ENCODE peak calls at places on chromosomes 13 and 19, in eight cellular contexts. One of them, this sample, is unnamed.

GRCh38 chr13:71240906-71241305 is 626.1 kb downstream of the DACH1 start:
- DNase-seq in kidney glomerular epithelial cell: no peak
- DNase-seq in aorta: no peak
- DNase-seq in H4: peak; percentile 11
- DNase-seq in T-cell: no peak
- DNase-seq in stimulated activated CD4-positive, alpha-beta T cell treated with anti-CD3 and anti-CD28 coated beads, Interleukin-4, amount 100 ng/mL, for 1 hour: no peak
- DNase-seq in DMS 273 treated with DMSO at 0.1 percent for 48 hours: no peak
- DNase-seq in pancreas: no peak
- DNase-seq in this sample: peak; percentile 6

GRCh38 chr19:50447750-50448149 is 15.1 kb downstream of the MYBPC2 start:
- DNase-seq in stimulated activated CD4-positive, alpha-beta T cell treated with anti-CD3 and anti-CD28 coated beads, Interleukin-4, amount 100 ng/mL, for 1 hour: no peak
- DNase-seq in kidney glomerular epithelial cell: no peak
- DNase-seq in T-cell: no peak
- DNase-seq in H4: no peak
- DNase-seq in pancreas: no peak
- DNase-seq in aorta: no peak
- DNase-seq in DMS 273 treated with DMSO at 0.1 percent for 48 hours: no peak
- DNase-seq in this sample: no peak

GRCh38 chr13:107518780-107519179 is 696.6 kb downstream of the LIG4 start:
- DNase-seq in aorta: no peak
- DNase-seq in stimulated activated CD4-positive, alpha-beta T cell treated with anti-CD3 and anti-CD28 coated beads, Interleukin-4, amount 100 ng/mL, for 1 hour: no peak
- DNase-seq in H4: no peak
- DNase-seq in pancreas: no peak
- DNase-seq in kidney glomerular epithelial cell: no peak
- DNase-seq in T-cell: no peak
- DNase-seq in DMS 273 treated with DMSO at 0.1 percent for 48 hours: no peak
- DNase-seq in this sample: no peak

GRCh38 chr13:46992383-46992952 is 95.6 kb upstream of the HTR2A start:
- DNase-seq in T-cell: no peak
- DNase-seq in aorta: no peak
- DNase-seq in H4: peak; percentile 4
- DNase-seq in DMS 273 treated with DMSO at 0.1 percent for 48 hours: no peak
- DNase-seq in pancreas: no peak
- DNase-seq in stimulated activated CD4-positive, alpha-beta T cell treated with anti-CD3 and anti-CD28 coated beads, Interleukin-4, amount 100 ng/mL, for 1 hour: no peak
- DNase-seq in kidney glomerular epithelial cell: no peak
- DNase-seq in this sample: no peak

GRCh38 chr13:66048888-66049287 is 1181.2 kb downstream of the PCDH9 start:
- DNase-seq in aorta: no peak
- DNase-seq in DMS 273 treated with DMSO at 0.1 percent for 48 hours: no peak
- DNase-seq in T-cell: no peak
- DNase-seq in pancreas: no peak
- DNase-seq in stimulated activated CD4-positive, alpha-beta T cell treated with anti-CD3 and anti-CD28 coated beads, Interleukin-4, amount 100 ng/mL, for 1 hour: no peak
- DNase-seq in H4: no peak
- DNase-seq in kidney glomerular epithelial cell: no peak
- DNase-seq in this sample: no peak

GRCh38 chr19:38321646-38322323 is 2.1 kb downstream of the KCNK6 start:
- DNase-seq in T-cell: no peak
- DNase-seq in pancreas: no peak
- DNase-seq in stimulated activated CD4-positive, alpha-beta T cell treated with anti-CD3 and anti-CD28 coated beads, Interleukin-4, amount 100 ng/mL, for 1 hour: no peak
- DNase-seq in DMS 273 treated with DMSO at 0.1 percent for 48 hours: no peak
- DNase-seq in aorta: no peak
- DNase-seq in kidney glomerular epithelial cell: no peak
- DNase-seq in H4: no peak
- DNase-seq in this sample: no peak

GRCh38 chr19:1270168-1270853 is 1.2 kb downstream of the CIRBP start:
- DNase-seq in aorta: no peak
- DNase-seq in H4: no peak
- DNase-seq in DMS 273 treated with DMSO at 0.1 percent for 48 hours: no peak
- DNase-seq in kidney glomerular epithelial cell: no peak
- DNase-seq in stimulated activated CD4-positive, alpha-beta T cell treated with anti-CD3 and anti-CD28 coated beads, Interleukin-4, amount 100 ng/mL, for 1 hour: peak; percentile 32
- DNase-seq in pancreas: no peak
- DNase-seq in T-cell: no peak
- DNase-seq in this sample: peak; percentile 60

GRCh38 chr13:76884167-76884566 is 2.0 kb downstream of the KCTD12 start:
- DNase-seq in kidney glomerular epithelial cell: no peak
- DNase-seq in H4: peak; percentile 6
- DNase-seq in stimulated activated CD4-positive, alpha-beta T cell treated with anti-CD3 and anti-CD28 coated beads, Interleukin-4, amount 100 ng/mL, for 1 hour: peak; percentile 10
- DNase-seq in pancreas: no peak
- DNase-seq in aorta: no peak
- DNase-seq in T-cell: peak; percentile 1
- DNase-seq in DMS 273 treated with DMSO at 0.1 percent for 48 hours: no peak
- DNase-seq in this sample: peak; percentile 68

GRCh38 chr13:33258437-33259193 is 26.9 kb downstream of the STARD13 start:
- DNase-seq in kidney glomerular epithelial cell: no peak
- DNase-seq in T-cell: no peak
- DNase-seq in pancreas: no peak
- DNase-seq in H4: no peak
- DNase-seq in DMS 273 treated with DMSO at 0.1 percent for 48 hours: no peak
- DNase-seq in stimulated activated CD4-positive, alpha-beta T cell treated with anti-CD3 and anti-CD28 coated beads, Interleukin-4, amount 100 ng/mL, for 1 hour: no peak
- DNase-seq in aorta: no peak
- DNase-seq in this sample: no peak

GRCh38 chr19:35306473-35307246 is 14.7 kb downstream of the MAG start:
- DNase-seq in stimulated activated CD4-positive, alpha-beta T cell treated with anti-CD3 and anti-CD28 coated beads, Interleukin-4, amount 100 ng/mL, for 1 hour: no peak
- DNase-seq in kidney glomerular epithelial cell: no peak
- DNase-seq in aorta: no peak
- DNase-seq in H4: peak; percentile 57
- DNase-seq in DMS 273 treated with DMSO at 0.1 percent for 48 hours: no peak
- DNase-seq in T-cell: no peak
- DNase-seq in pancreas: no peak
- DNase-seq in this sample: no peak

GRCh38 chr19:47377801-47378200 is 28.7 kb downstream of the DHX34 start:
- DNase-seq in kidney glomerular epithelial cell: no peak
- DNase-seq in aorta: no peak
- DNase-seq in T-cell: no peak
- DNase-seq in DMS 273 treated with DMSO at 0.1 percent for 48 hours: no peak
- DNase-seq in stimulated activated CD4-positive, alpha-beta T cell treated with anti-CD3 and anti-CD28 coated beads, Interleukin-4, amount 100 ng/mL, for 1 hour: no peak
- DNase-seq in H4: no peak
- DNase-seq in pancreas: no peak
- DNase-seq in this sample: no peak

GRCh38 chr19:42301646-42302204 is at the start of gene PRR19:
- DNase-seq in T-cell: no peak
- DNase-seq in DMS 273 treated with DMSO at 0.1 percent for 48 hours: no peak
- DNase-seq in kidney glomerular epithelial cell: no peak
- DNase-seq in aorta: no peak
- DNase-seq in H4: no peak
- DNase-seq in pancreas: no peak
- DNase-seq in stimulated activated CD4-positive, alpha-beta T cell treated with anti-CD3 and anti-CD28 coated beads, Interleukin-4, amount 100 ng/mL, for 1 hour: peak; percentile 29
- DNase-seq in this sample: no peak

GRCh38 chr13:68291595-68291994 is 1061.5 kb upstream of the PCDH9 start:
- DNase-seq in DMS 273 treated with DMSO at 0.1 percent for 48 hours: no peak
- DNase-seq in stimulated activated CD4-positive, alpha-beta T cell treated with anti-CD3 and anti-CD28 coated beads, Interleukin-4, amount 100 ng/mL, for 1 hour: no peak
- DNase-seq in T-cell: no peak
- DNase-seq in aorta: no peak
- DNase-seq in kidney glomerular epithelial cell: no peak
- DNase-seq in H4: no peak
- DNase-seq in pancreas: no peak
- DNase-seq in this sample: no peak

GRCh38 chr13:103803349-103803748 is 737.1 kb upstream of the SLC10A2 start:
- DNase-seq in DMS 273 treated with DMSO at 0.1 percent for 48 hours: no peak
- DNase-seq in pancreas: no peak
- DNase-seq in stimulated activated CD4-positive, alpha-beta T cell treated with anti-CD3 and anti-CD28 coated beads, Interleukin-4, amount 100 ng/mL, for 1 hour: no peak
- DNase-seq in aorta: no peak
- DNase-seq in kidney glomerular epithelial cell: no peak
- DNase-seq in T-cell: no peak
- DNase-seq in H4: no peak
- DNase-seq in this sample: no peak

GRCh38 chr13:85772379-85772778 is 26.8 kb downstream of the SLITRK6 start:
- DNase-seq in kidney glomerular epithelial cell: no peak
- DNase-seq in T-cell: no peak
- DNase-seq in DMS 273 treated with DMSO at 0.1 percent for 48 hours: no peak
- DNase-seq in H4: peak; percentile 3
- DNase-seq in stimulated activated CD4-positive, alpha-beta T cell treated with anti-CD3 and anti-CD28 coated beads, Interleukin-4, amount 100 ng/mL, for 1 hour: no peak
- DNase-seq in pancreas: no peak
- DNase-seq in aorta: no peak
- DNase-seq in this sample: no peak

GRCh38 chr19:15379996-15380647 is 535 bp upstream of the AKAP8 start:
- DNase-seq in kidney glomerular epithelial cell: peak; percentile 18
- DNase-seq in stimulated activated CD4-positive, alpha-beta T cell treated with anti-CD3 and anti-CD28 coated beads, Interleukin-4, amount 100 ng/mL, for 1 hour: no peak
- DNase-seq in pancreas: peak; percentile 67
- DNase-seq in DMS 273 treated with DMSO at 0.1 percent for 48 hours: peak; percentile 39
- DNase-seq in aorta: no peak
- DNase-seq in T-cell: no peak
- DNase-seq in H4: peak; percentile 85
- DNase-seq in this sample: peak; percentile 83

GRCh38 chr19:48757741-48758144 is 2.4 kb downstream of the FGF21 start:
- DNase-seq in T-cell: no peak
- DNase-seq in H4: no peak
- DNase-seq in stimulated activated CD4-positive, alpha-beta T cell treated with anti-CD3 and anti-CD28 coated beads, Interleukin-4, amount 100 ng/mL, for 1 hour: no peak
- DNase-seq in DMS 273 treated with DMSO at 0.1 percent for 48 hours: no peak
- DNase-seq in pancreas: no peak
- DNase-seq in kidney glomerular epithelial cell: no peak
- DNase-seq in aorta: no peak
- DNase-seq in this sample: no peak

GRCh38 chr13:50409186-50409585 is 393.9 kb downstream of the KCNRG start:
- DNase-seq in stimulated activated CD4-positive, alpha-beta T cell treated with anti-CD3 and anti-CD28 coated beads, Interleukin-4, amount 100 ng/mL, for 1 hour: no peak
- DNase-seq in kidney glomerular epithelial cell: no peak
- DNase-seq in pancreas: no peak
- DNase-seq in T-cell: no peak
- DNase-seq in DMS 273 treated with DMSO at 0.1 percent for 48 hours: no peak
- DNase-seq in aorta: no peak
- DNase-seq in H4: no peak
- DNase-seq in this sample: no peak

GRCh38 chr19:39307233-39307821 is 11.1 kb downstream of the IFNL1 start:
- DNase-seq in H4: no peak
- DNase-seq in aorta: peak; percentile 74
- DNase-seq in pancreas: no peak
- DNase-seq in DMS 273 treated with DMSO at 0.1 percent for 48 hours: no peak
- DNase-seq in kidney glomerular epithelial cell: no peak
- DNase-seq in stimulated activated CD4-positive, alpha-beta T cell treated with anti-CD3 and anti-CD28 coated beads, Interleukin-4, amount 100 ng/mL, for 1 hour: no peak
- DNase-seq in T-cell: no peak
- DNase-seq in this sample: peak; percentile 55

GRCh38 chr19:40419066-40419612 is 6.0 kb upstream of the PRX start:
- DNase-seq in aorta: no peak
- DNase-seq in DMS 273 treated with DMSO at 0.1 percent for 48 hours: peak; percentile 96
- DNase-seq in stimulated activated CD4-positive, alpha-beta T cell treated with anti-CD3 and anti-CD28 coated beads, Interleukin-4, amount 100 ng/mL, for 1 hour: no peak
- DNase-seq in kidney glomerular epithelial cell: no peak
- DNase-seq in T-cell: no peak
- DNase-seq in H4: no peak
- DNase-seq in pancreas: no peak
- DNase-seq in this sample: no peak

GRCh38 chr19:13861714-13862531 is 15.0 kb upstream of the NANOS3 start:
- DNase-seq in DMS 273 treated with DMSO at 0.1 percent for 48 hours: peak; percentile 67
- DNase-seq in stimulated activated CD4-positive, alpha-beta T cell treated with anti-CD3 and anti-CD28 coated beads, Interleukin-4, amount 100 ng/mL, for 1 hour: peak; percentile 87
- DNase-seq in H4: peak; percentile 86
- DNase-seq in kidney glomerular epithelial cell: peak; percentile 90
- DNase-seq in T-cell: peak; percentile 80
- DNase-seq in aorta: peak; percentile 97
- DNase-seq in pancreas: peak; percentile 91
- DNase-seq in this sample: peak; percentile 97

GRCh38 chr13:76398426-76398825 is 487.8 kb downstream of the KCTD12 start:
- DNase-seq in H4: no peak
- DNase-seq in T-cell: no peak
- DNase-seq in DMS 273 treated with DMSO at 0.1 percent for 48 hours: no peak
- DNase-seq in pancreas: no peak
- DNase-seq in kidney glomerular epithelial cell: no peak
- DNase-seq in stimulated activated CD4-positive, alpha-beta T cell treated with anti-CD3 and anti-CD28 coated beads, Interleukin-4, amount 100 ng/mL, for 1 hour: no peak
- DNase-seq in aorta: no peak
- DNase-seq in this sample: no peak

GRCh38 chr19:14381689-14382474 is 638 bp downstream of the ADGRE5 start:
- DNase-seq in aorta: no peak
- DNase-seq in H4: no peak
- DNase-seq in kidney glomerular epithelial cell: no peak
- DNase-seq in pancreas: peak; percentile 59
- DNase-seq in stimulated activated CD4-positive, alpha-beta T cell treated with anti-CD3 and anti-CD28 coated beads, Interleukin-4, amount 100 ng/mL, for 1 hour: peak; percentile 49
- DNase-seq in DMS 273 treated with DMSO at 0.1 percent for 48 hours: no peak
- DNase-seq in T-cell: peak; percentile 72
- DNase-seq in this sample: peak; percentile 72

GRCh38 chr13:23321534-23322241 is 111.8 kb downstream of the SACS start:
- DNase-seq in stimulated activated CD4-positive, alpha-beta T cell treated with anti-CD3 and anti-CD28 coated beads, Interleukin-4, amount 100 ng/mL, for 1 hour: no peak
- DNase-seq in H4: peak; percentile 62
- DNase-seq in T-cell: no peak
- DNase-seq in aorta: peak; percentile 92
- DNase-seq in kidney glomerular epithelial cell: peak; percentile 96
- DNase-seq in pancreas: peak; percentile 28
- DNase-seq in DMS 273 treated with DMSO at 0.1 percent for 48 hours: no peak
- DNase-seq in this sample: no peak

GRCh38 chr19:38009650-38010229 is 102.7 kb downstream of the SIPA1L3 start:
- DNase-seq in aorta: no peak
- DNase-seq in kidney glomerular epithelial cell: no peak
- DNase-seq in pancreas: no peak
- DNase-seq in stimulated activated CD4-positive, alpha-beta T cell treated with anti-CD3 and anti-CD28 coated beads, Interleukin-4, amount 100 ng/mL, for 1 hour: no peak
- DNase-seq in DMS 273 treated with DMSO at 0.1 percent for 48 hours: no peak
- DNase-seq in T-cell: no peak
- DNase-seq in H4: no peak
- DNase-seq in this sample: no peak

GRCh38 chr13:81987677-81988357 is 1646.9 kb upstream of the SPRY2 start:
- DNase-seq in aorta: no peak
- DNase-seq in stimulated activated CD4-positive, alpha-beta T cell treated with anti-CD3 and anti-CD28 coated beads, Interleukin-4, amount 100 ng/mL, for 1 hour: no peak
- DNase-seq in H4: no peak
- DNase-seq in T-cell: no peak
- DNase-seq in DMS 273 treated with DMSO at 0.1 percent for 48 hours: no peak
- DNase-seq in kidney glomerular epithelial cell: no peak
- DNase-seq in pancreas: no peak
- DNase-seq in this sample: no peak

GRCh38 chr13:46469064-46469463 is 82.0 kb upstream of the RUBCNL start:
- DNase-seq in DMS 273 treated with DMSO at 0.1 percent for 48 hours: no peak
- DNase-seq in H4: peak; percentile 22
- DNase-seq in stimulated activated CD4-positive, alpha-beta T cell treated with anti-CD3 and anti-CD28 coated beads, Interleukin-4, amount 100 ng/mL, for 1 hour: no peak
- DNase-seq in aorta: no peak
- DNase-seq in T-cell: no peak
- DNase-seq in kidney glomerular epithelial cell: no peak
- DNase-seq in pancreas: no peak
- DNase-seq in this sample: peak; percentile 27

GRCh38 chr13:50127017-50127725 is 111.9 kb downstream of the KCNRG start:
- DNase-seq in DMS 273 treated with DMSO at 0.1 percent for 48 hours: no peak
- DNase-seq in pancreas: peak; percentile 41
- DNase-seq in H4: no peak
- DNase-seq in kidney glomerular epithelial cell: no peak
- DNase-seq in T-cell: peak; percentile 41
- DNase-seq in aorta: peak; percentile 79
- DNase-seq in stimulated activated CD4-positive, alpha-beta T cell treated with anti-CD3 and anti-CD28 coated beads, Interleukin-4, amount 100 ng/mL, for 1 hour: peak; percentile 74
- DNase-seq in this sample: peak; percentile 72

GRCh38 chr13:43877788-43878187 is 1.8 kb downstream of the CCDC122 start:
- DNase-seq in kidney glomerular epithelial cell: no peak
- DNase-seq in DMS 273 treated with DMSO at 0.1 percent for 48 hours: peak; percentile 4
- DNase-seq in stimulated activated CD4-positive, alpha-beta T cell treated with anti-CD3 and anti-CD28 coated beads, Interleukin-4, amount 100 ng/mL, for 1 hour: no peak
- DNase-seq in H4: no peak
- DNase-seq in aorta: no peak
- DNase-seq in pancreas: no peak
- DNase-seq in T-cell: no peak
- DNase-seq in this sample: no peak

GRCh38 chr13:50425772-50426171 is 410.5 kb downstream of the KCNRG start:
- DNase-seq in DMS 273 treated with DMSO at 0.1 percent for 48 hours: no peak
- DNase-seq in aorta: no peak
- DNase-seq in H4: no peak
- DNase-seq in pancreas: no peak
- DNase-seq in T-cell: no peak
- DNase-seq in kidney glomerular epithelial cell: no peak
- DNase-seq in stimulated activated CD4-positive, alpha-beta T cell treated with anti-CD3 and anti-CD28 coated beads, Interleukin-4, amount 100 ng/mL, for 1 hour: no peak
- DNase-seq in this sample: no peak

GRCh38 chr13:37598572-37598971 is at the start of gene POSTN:
- DNase-seq in stimulated activated CD4-positive, alpha-beta T cell treated with anti-CD3 and anti-CD28 coated beads, Interleukin-4, amount 100 ng/mL, for 1 hour: no peak
- DNase-seq in pancreas: no peak
- DNase-seq in T-cell: no peak
- DNase-seq in aorta: no peak
- DNase-seq in H4: no peak
- DNase-seq in kidney glomerular epithelial cell: no peak
- DNase-seq in DMS 273 treated with DMSO at 0.1 percent for 48 hours: no peak
- DNase-seq in this sample: no peak

GRCh38 chr19:46617566-46618079 is 7.3 kb downstream of the PTGIR start:
- DNase-seq in H4: no peak
- DNase-seq in T-cell: no peak
- DNase-seq in stimulated activated CD4-positive, alpha-beta T cell treated with anti-CD3 and anti-CD28 coated beads, Interleukin-4, amount 100 ng/mL, for 1 hour: no peak
- DNase-seq in DMS 273 treated with DMSO at 0.1 percent for 48 hours: no peak
- DNase-seq in kidney glomerular epithelial cell: no peak
- DNase-seq in aorta: no peak
- DNase-seq in pancreas: no peak
- DNase-seq in this sample: no peak

GRCh38 chr19:55585658-55586339 is 5.2 kb upstream of the ZNF579 start:
- DNase-seq in pancreas: peak; percentile 78
- DNase-seq in stimulated activated CD4-positive, alpha-beta T cell treated with anti-CD3 and anti-CD28 coated beads, Interleukin-4, amount 100 ng/mL, for 1 hour: peak; percentile 69
- DNase-seq in T-cell: peak; percentile 34
- DNase-seq in DMS 273 treated with DMSO at 0.1 percent for 48 hours: peak; percentile 14
- DNase-seq in kidney glomerular epithelial cell: peak; percentile 67
- DNase-seq in H4: no peak
- DNase-seq in aorta: peak; percentile 85
- DNase-seq in this sample: peak; percentile 56

GRCh38 chr13:33873251-33873908 is 55.4 kb downstream of the RFC3 start:
- DNase-seq in T-cell: no peak
- DNase-seq in DMS 273 treated with DMSO at 0.1 percent for 48 hours: no peak
- DNase-seq in H4: no peak
- DNase-seq in pancreas: no peak
- DNase-seq in aorta: no peak
- DNase-seq in kidney glomerular epithelial cell: no peak
- DNase-seq in stimulated activated CD4-positive, alpha-beta T cell treated with anti-CD3 and anti-CD28 coated beads, Interleukin-4, amount 100 ng/mL, for 1 hour: no peak
- DNase-seq in this sample: no peak

This sample was measured in mucosa of descending colon.